ENCODE peak calls at places on chromosomes 2 and 18, in five cellular contexts. Q, M, J, S and L are unnamed samples.

GRCh38 chr2:10635430-10635829 is 54.3 kb downstream of the NOL10 start:
- DNase-seq in J (no peak), M (no peak), S (no peak), Q (no peak), L (no peak)

GRCh38 chr2:48444404-48444803 is 85.5 kb upstream of the STON1 start:
- DNase-seq in S (no peak), J (no peak), Q (no peak), M (no peak), L (no peak)

GRCh38 chr18:40993363-40993762 is 961.7 kb upstream of the PIK3C3 start:
- DNase-seq in Q (no peak), M (no peak), S (no peak), J (no peak), L (no peak)

GRCh38 chr2:240450532-240451107 is 15.2 kb downstream of the GPC1 start:
- DNase-seq in J (no peak), Q (no peak), S (no peak), M (no peak), L (no peak)

GRCh38 chr18:48874233-48874632 is 76.5 kb downstream of the SMAD7 start:
- DNase-seq in M (no peak), J (no peak), Q (no peak), S (no peak), L (no peak)

GRCh38 chr2:187497858-187498463 is 49.9 kb upstream of the CALCRL start:
- DNase-seq in M (peak), S (no peak), Q (no peak), J (no peak), L (no peak)

GRCh38 chr2:7430869-7431641 is 513.8 kb downstream of the RNF144A start:
- DNase-seq in J (peak), Q (peak), S (no peak), M (no peak), L (peak)

GRCh38 chr2:74399785-74400184 is 19.7 kb upstream of the DCTN1 start:
- DNase-seq in M (peak), Q (peak), S (no peak), J (no peak), L (no peak)

GRCh38 chr2:126862730-126863129 is 36.0 kb upstream of the TEX51 start:
- DNase-seq in Q (no peak), S (no peak), J (no peak), M (no peak), L (no peak)

GRCh38 chr2:235478609-235479008 is 15.2 kb upstream of the AGAP1 start:
- DNase-seq in J (peak), S (no peak), M (no peak), Q (no peak), L (no peak)

GRCh38 chr18:76709659-76710645 is 112.4 kb upstream of the ZNF236 start:
- DNase-seq in J (peak), S (peak), Q (peak), M (peak), L (peak)

GRCh38 chr18:46711444-46711863 is 45.4 kb downstream of the ST8SIA5 start:
- DNase-seq in S (no peak), J (no peak), Q (no peak), M (peak), L (no peak)

GRCh38 chr2:231037731-231038482 is 584 bp downstream of the C2orf72 start:
- DNase-seq in Q (no peak), S (no peak), M (no peak), J (no peak), L (no peak)

GRCh38 chr18:45275367-45276113 is 339.7 kb upstream of the SLC14A2 start:
- DNase-seq in Q (peak), S (no peak), J (no peak), M (peak), L (no peak)